ENCODE peak calls at places on chromosome 19, in eight cellular contexts. One of them, this sample, is unnamed.

GRCh38 chr19:47028372-47028672 is 8.7 kb downstream of the NPAS1 start:
- DNase-seq in HepG2: no peak
- DNase-seq in body of pancreas: no peak
- DNase-seq in heart left ventricle: no peak
- DNase-seq in astrocyte of the cerebellum: no peak
- DNase-seq in upper lobe of left lung: no peak
- DNase-seq in ascending aorta: no peak
- DNase-seq in GM23338: peak; percentile 64
- DNase-seq in this sample: no peak

GRCh38 chr19:7083076-7083956 is 13.8 kb downstream of the ZNF557 start:
- DNase-seq in HepG2: no peak
- DNase-seq in body of pancreas: no peak
- DNase-seq in heart left ventricle: no peak
- DNase-seq in astrocyte of the cerebellum: no peak
- DNase-seq in upper lobe of left lung: no peak
- DNase-seq in ascending aorta: no peak
- DNase-seq in GM23338: peak; percentile 59
- DNase-seq in this sample: no peak

GRCh38 chr19:46466536-46467199 is 4.7 kb downstream of the PNMA8A start:
- DNase-seq in HepG2: no peak
- DNase-seq in body of pancreas: no peak
- DNase-seq in heart left ventricle: no peak
- DNase-seq in astrocyte of the cerebellum: peak; percentile 87
- DNase-seq in upper lobe of left lung: no peak
- DNase-seq in ascending aorta: no peak
- DNase-seq in GM23338: no peak
- DNase-seq in this sample: no peak

GRCh38 chr19:47779524-47780214 is 1.2 kb downstream of the SELENOW start:
- DNase-seq in HepG2: no peak
- DNase-seq in body of pancreas: peak; percentile 65
- DNase-seq in heart left ventricle: peak; percentile 85
- DNase-seq in astrocyte of the cerebellum: no peak
- DNase-seq in upper lobe of left lung: peak; percentile 69
- DNase-seq in ascending aorta: peak; percentile 45
- DNase-seq in GM23338: no peak
- DNase-seq in this sample: no peak

GRCh38 chr19:1408300-1409203 is 1.2 kb downstream of the DAZAP1 start:
- DNase-seq in HepG2: no peak
- DNase-seq in body of pancreas: peak; percentile 59
- DNase-seq in heart left ventricle: peak; percentile 66
- DNase-seq in astrocyte of the cerebellum: no peak
- DNase-seq in upper lobe of left lung: peak; percentile 77
- DNase-seq in ascending aorta: no peak
- DNase-seq in GM23338: peak; percentile 59
- DNase-seq in this sample: peak; percentile 54

GRCh38 chr19:32614916-32615315 is 33.9 kb downstream of the PDCD5 start:
- DNase-seq in HepG2: no peak
- DNase-seq in body of pancreas: no peak
- DNase-seq in heart left ventricle: no peak
- DNase-seq in astrocyte of the cerebellum: no peak
- DNase-seq in upper lobe of left lung: no peak
- DNase-seq in ascending aorta: no peak
- DNase-seq in GM23338: no peak
- DNase-seq in this sample: no peak

GRCh38 chr19:10852098-10852800 is 4.0 kb downstream of the C19orf38 start:
- DNase-seq in HepG2: peak; percentile 63
- DNase-seq in body of pancreas: no peak
- DNase-seq in heart left ventricle: no peak
- DNase-seq in astrocyte of the cerebellum: no peak
- DNase-seq in upper lobe of left lung: no peak
- DNase-seq in ascending aorta: no peak
- DNase-seq in GM23338: no peak
- DNase-seq in this sample: no peak

GRCh38 chr19:45955905-45956608 is 17.6 kb downstream of the NOVA2 start:
- DNase-seq in HepG2: peak; percentile 38
- DNase-seq in body of pancreas: peak; percentile 28
- DNase-seq in heart left ventricle: peak; percentile 87
- DNase-seq in astrocyte of the cerebellum: peak; percentile 5
- DNase-seq in upper lobe of left lung: peak; percentile 57
- DNase-seq in ascending aorta: no peak
- DNase-seq in GM23338: no peak
- DNase-seq in this sample: no peak

GRCh38 chr19:4052114-4052992 is 14.3 kb downstream of the ZBTB7A start:
- DNase-seq in HepG2: peak; percentile 95
- DNase-seq in body of pancreas: peak; percentile 79
- DNase-seq in heart left ventricle: peak; percentile 55
- DNase-seq in astrocyte of the cerebellum: no peak
- DNase-seq in upper lobe of left lung: peak; percentile 69
- DNase-seq in ascending aorta: no peak
- DNase-seq in GM23338: no peak
- DNase-seq in this sample: no peak

GRCh38 chr19:1429750-1430149 is 8.4 kb upstream of the RPS15 start:
- DNase-seq in HepG2: no peak
- DNase-seq in body of pancreas: no peak
- DNase-seq in heart left ventricle: no peak
- DNase-seq in astrocyte of the cerebellum: no peak
- DNase-seq in upper lobe of left lung: no peak
- DNase-seq in ascending aorta: no peak
- DNase-seq in GM23338: no peak
- DNase-seq in this sample: no peak

DNA sequence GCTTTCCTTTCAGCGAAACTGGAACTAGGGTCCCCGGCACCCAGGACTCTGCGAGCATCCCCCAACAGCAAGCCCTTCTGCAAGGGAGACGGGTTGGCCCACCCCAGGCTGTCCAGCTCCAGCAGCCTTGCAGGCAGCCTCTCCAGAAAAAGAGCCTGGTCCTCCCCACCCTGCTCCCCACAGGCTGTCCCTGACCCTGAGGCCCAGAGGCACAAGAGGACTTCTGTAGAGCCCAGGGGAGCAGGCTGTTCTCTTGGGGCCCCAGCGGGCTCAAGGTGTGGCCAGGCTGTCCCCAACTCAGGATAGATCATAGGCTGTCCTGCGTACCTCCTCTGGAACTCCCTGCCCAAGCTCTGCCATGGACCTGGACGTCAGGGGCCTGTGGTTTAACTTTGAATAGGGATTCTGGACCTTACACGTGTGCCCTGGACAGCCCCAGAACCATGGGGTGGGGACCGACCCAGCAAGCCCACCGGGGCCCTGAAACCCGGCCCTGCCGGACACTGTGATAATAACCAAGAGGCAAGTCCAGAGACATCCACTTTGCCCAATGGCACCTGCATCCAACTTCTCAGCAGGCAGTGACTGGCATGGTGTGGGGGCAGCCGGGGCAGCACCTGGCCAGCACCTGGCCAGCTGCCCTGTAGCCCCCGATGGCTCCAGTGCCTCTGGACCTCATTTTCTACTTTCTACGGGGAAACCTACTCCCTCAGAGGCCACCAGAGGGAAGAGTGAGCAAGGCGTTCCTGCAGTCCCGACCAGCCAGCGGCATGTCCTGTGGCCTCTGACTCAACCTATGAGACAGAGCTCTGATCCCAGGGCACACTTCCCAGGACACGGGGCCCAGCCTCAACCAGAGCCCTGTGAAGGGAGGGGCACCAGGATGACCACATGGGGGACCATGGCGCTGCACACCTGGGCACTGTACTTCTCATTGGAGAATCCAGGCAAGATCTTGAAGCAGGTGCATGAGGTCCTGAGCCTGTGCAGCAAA is 50.9 kb upstream of the TPM4 start:
- DNase-seq in HepG2: peak; percentile 61
- DNase-seq in body of pancreas: peak; percentile 40
- DNase-seq in heart left ventricle: no peak
- DNase-seq in astrocyte of the cerebellum: no peak
- DNase-seq in upper lobe of left lung: peak; percentile 21
- DNase-seq in ascending aorta: no peak
- DNase-seq in GM23338: peak; percentile 52
- DNase-seq in this sample: no peak
- TF ChIP-seq CTCF in HepG2: peak; percentile 81
- TF ChIP-seq CTCF in body of pancreas: peak; percentile 38
- TF ChIP-seq CTCF in heart left ventricle: peak; percentile 15
- TF ChIP-seq CTCF in astrocyte of the cerebellum: peak; percentile 48
- TF ChIP-seq CTCF in upper lobe of left lung: peak; percentile 14
- TF ChIP-seq CTCF in ascending aorta: no peak
- TF ChIP-seq CTCF in GM23338: no peak
- TF ChIP-seq CTCF in this sample: no peak

GRCh38 chr19:6023085-6023682 is 45.2 kb upstream of the RANBP3 start:
- DNase-seq in HepG2: no peak
- DNase-seq in body of pancreas: no peak
- DNase-seq in heart left ventricle: no peak
- DNase-seq in astrocyte of the cerebellum: no peak
- DNase-seq in upper lobe of left lung: no peak
- DNase-seq in ascending aorta: no peak
- DNase-seq in GM23338: no peak
- DNase-seq in this sample: no peak

GRCh38 chr19:6022570-6023049 is 44.7 kb upstream of the RANBP3 start:
- DNase-seq in HepG2: no peak
- DNase-seq in body of pancreas: no peak
- DNase-seq in heart left ventricle: no peak
- DNase-seq in astrocyte of the cerebellum: no peak
- DNase-seq in upper lobe of left lung: no peak
- DNase-seq in ascending aorta: no peak
- DNase-seq in GM23338: no peak
- DNase-seq in this sample: no peak

GRCh38 chr19:6021878-6022569 is 44.1 kb upstream of the RANBP3 start:
- DNase-seq in HepG2: peak; percentile 85
- DNase-seq in body of pancreas: peak; percentile 88
- DNase-seq in heart left ventricle: peak; percentile 76
- DNase-seq in astrocyte of the cerebellum: peak; percentile 46
- DNase-seq in upper lobe of left lung: peak; percentile 70
- DNase-seq in ascending aorta: no peak
- DNase-seq in GM23338: peak; percentile 96
- DNase-seq in this sample: peak; percentile 50

GRCh38 chr19:6020166-6020967 is 42.4 kb upstream of the RANBP3 start:
- DNase-seq in HepG2: peak; percentile 30
- DNase-seq in body of pancreas: peak; percentile 62
- DNase-seq in heart left ventricle: no peak
- DNase-seq in astrocyte of the cerebellum: no peak
- DNase-seq in upper lobe of left lung: no peak
- DNase-seq in ascending aorta: no peak
- DNase-seq in GM23338: no peak
- DNase-seq in this sample: no peak

GRCh38 chr19:6020972-6021805 is 43.2 kb upstream of the RANBP3 start:
- DNase-seq in HepG2: peak; percentile 19
- DNase-seq in body of pancreas: peak; percentile 46
- DNase-seq in heart left ventricle: no peak
- DNase-seq in astrocyte of the cerebellum: no peak
- DNase-seq in upper lobe of left lung: no peak
- DNase-seq in ascending aorta: no peak
- DNase-seq in GM23338: no peak
- DNase-seq in this sample: no peak
- TF ChIP-seq CTCF in HepG2: peak; percentile 27
- TF ChIP-seq CTCF in body of pancreas: no peak
- TF ChIP-seq CTCF in heart left ventricle: no peak
- TF ChIP-seq CTCF in astrocyte of the cerebellum: no peak
- TF ChIP-seq CTCF in upper lobe of left lung: no peak
- TF ChIP-seq CTCF in ascending aorta: no peak
- TF ChIP-seq CTCF in GM23338: peak; percentile 14
- TF ChIP-seq CTCF in this sample: no peak

GRCh38 chr19:33767898-33768413 is 28.7 kb upstream of the KCTD15 start:
- DNase-seq in HepG2: peak; percentile 21
- DNase-seq in body of pancreas: no peak
- DNase-seq in heart left ventricle: no peak
- DNase-seq in astrocyte of the cerebellum: no peak
- DNase-seq in upper lobe of left lung: no peak
- DNase-seq in ascending aorta: no peak
- DNase-seq in GM23338: peak; percentile 92
- DNase-seq in this sample: no peak
- TF ChIP-seq CTCF in HepG2: peak; percentile 64
- TF ChIP-seq CTCF in body of pancreas: no peak
- TF ChIP-seq CTCF in heart left ventricle: no peak
- TF ChIP-seq CTCF in astrocyte of the cerebellum: peak; percentile 32
- TF ChIP-seq CTCF in upper lobe of left lung: no peak
- TF ChIP-seq CTCF in ascending aorta: no peak
- TF ChIP-seq CTCF in GM23338: peak; percentile 60
- TF ChIP-seq CTCF in this sample: no peak

GRCh38 chr19:16330368-16330801 is 5.8 kb downstream of the KLF2 start:
- DNase-seq in HepG2: peak; percentile 27
- DNase-seq in body of pancreas: peak; percentile 66
- DNase-seq in heart left ventricle: peak; percentile 75
- DNase-seq in astrocyte of the cerebellum: no peak
- DNase-seq in upper lobe of left lung: peak; percentile 88
- DNase-seq in ascending aorta: peak; percentile 86
- DNase-seq in GM23338: no peak
- DNase-seq in this sample: peak; percentile 70

GRCh38 chr19:16327911-16328823 is 3.5 kb downstream of the KLF2 start:
- DNase-seq in HepG2: no peak
- DNase-seq in body of pancreas: peak; percentile 48
- DNase-seq in heart left ventricle: peak; percentile 76
- DNase-seq in astrocyte of the cerebellum: no peak
- DNase-seq in upper lobe of left lung: peak; percentile 94
- DNase-seq in ascending aorta: peak; percentile 80
- DNase-seq in GM23338: no peak
- DNase-seq in this sample: peak; percentile 55

GRCh38 chr19:16327131-16327450 is 2.5 kb downstream of the KLF2 start:
- DNase-seq in HepG2: no peak
- DNase-seq in body of pancreas: no peak
- DNase-seq in heart left ventricle: no peak
- DNase-seq in astrocyte of the cerebellum: no peak
- DNase-seq in upper lobe of left lung: no peak
- DNase-seq in ascending aorta: no peak
- DNase-seq in GM23338: no peak
- DNase-seq in this sample: no peak

GRCh38 chr19:16327501-16327900 is 2.9 kb downstream of the KLF2 start:
- DNase-seq in HepG2: no peak
- DNase-seq in body of pancreas: no peak
- DNase-seq in heart left ventricle: no peak
- DNase-seq in astrocyte of the cerebellum: no peak
- DNase-seq in upper lobe of left lung: no peak
- DNase-seq in ascending aorta: no peak
- DNase-seq in GM23338: no peak
- DNase-seq in this sample: no peak

DNA sequence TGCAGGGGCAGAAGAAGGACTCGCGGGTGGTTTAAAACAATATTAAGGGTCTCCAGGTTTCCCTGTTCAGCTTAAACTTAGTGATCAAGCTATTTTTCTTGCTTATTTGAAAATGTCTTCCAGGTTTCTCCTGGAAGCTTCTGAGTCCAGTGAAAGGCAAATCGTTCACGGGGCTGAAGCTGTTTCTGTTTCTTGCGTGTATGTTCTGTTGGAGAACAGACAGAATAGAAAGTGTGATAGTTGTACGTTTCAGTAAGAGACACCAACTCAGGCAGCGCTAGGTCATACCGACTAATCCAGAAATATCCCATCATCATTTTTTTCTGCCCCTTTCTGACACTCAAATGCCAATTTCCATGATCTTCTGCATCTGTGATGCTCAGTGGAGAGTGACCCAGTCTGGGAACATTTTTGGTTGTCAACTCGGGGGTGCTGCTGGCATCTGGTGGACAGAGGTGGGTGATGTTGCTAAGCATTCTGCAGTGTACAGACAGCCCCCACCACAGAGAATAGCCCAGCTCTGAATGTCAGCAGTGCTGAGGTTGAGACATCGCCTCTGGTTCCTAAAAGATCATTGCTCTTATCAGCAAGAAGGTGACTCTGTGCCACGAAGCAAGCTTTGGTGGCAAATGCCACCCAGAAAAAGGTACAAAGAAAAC is 4.3 kb downstream of the KLF2 start:
- DNase-seq in HepG2: no peak
- DNase-seq in body of pancreas: no peak
- DNase-seq in heart left ventricle: peak; percentile 59
- DNase-seq in astrocyte of the cerebellum: no peak
- DNase-seq in upper lobe of left lung: peak; percentile 42
- DNase-seq in ascending aorta: no peak
- DNase-seq in GM23338: no peak
- DNase-seq in this sample: no peak
- TF ChIP-seq CTCF in HepG2: peak; percentile 46
- TF ChIP-seq CTCF in body of pancreas: no peak
- TF ChIP-seq CTCF in heart left ventricle: no peak
- TF ChIP-seq CTCF in astrocyte of the cerebellum: no peak
- TF ChIP-seq CTCF in upper lobe of left lung: peak; percentile 19
- TF ChIP-seq CTCF in ascending aorta: peak; percentile 16
- TF ChIP-seq CTCF in GM23338: no peak
- TF ChIP-seq CTCF in this sample: no peak

This sample was measured in activated B cell treated with CpG ODN at 0.5 μM for 24 hours.